ENCODE peak calls at places on chromosomes 6 and 20, in seven cellular contexts. W is CD8-positive, alpha-beta T cell; A is SK-N-SH; C is colonic mucosa; P is SJCRH30; S is mucosa of descending colon; U is H7. O is an unnamed sample.

GRCh38 chr20:4919047-4919704 is 82.1 kb downstream of the SLC23A2 start:
- DNase-seq in W (no peak), A (no peak), C (no peak), P (no peak), S (no peak), U (no peak), O (no peak)

GRCh38 chr20:1830240-1830639 is 65.0 kb upstream of the SIRPA start:
- DNase-seq in W (no peak), A (peak; percentile 61), C (no peak), P (peak; percentile 82), S (no peak), U (peak; percentile 44), O (no peak)

GRCh38 chr20:61941721-61942405 is 123.8 kb downstream of the TAF4 start:
- DNase-seq in W (no peak), A (no peak), C (no peak), P (no peak), S (peak; percentile 23), U (no peak), O (no peak)

GRCh38 chr6:17762651-17763050 is 55.9 kb upstream of the NUP153 start:
- DNase-seq in W (no peak), A (no peak), C (no peak), P (no peak), S (no peak), U (no peak), O (no peak)

GRCh38 chr6:1077822-1078221 is 234.1 kb upstream of the FOXQ1 start:
- DNase-seq in W (no peak), A (no peak), C (no peak), P (no peak), S (no peak), U (no peak), O (no peak)

GRCh38 chr20:5073154-5074049 is 46.4 kb downstream of the PCNA start:
- DNase-seq in W (no peak), A (peak; percentile 30), C (peak; percentile 96), P (peak; percentile 50), S (peak; percentile 93), U (peak; percentile 31), O (no peak)

GRCh38 chr6:4496284-4496683 is 279.9 kb upstream of the CDYL start:
- DNase-seq in W (no peak), A (no peak), C (no peak), P (no peak), S (no peak), U (no peak), O (no peak)

GRCh38 chr6:117538615-117539014 is 56.1 kb downstream of the DCBLD1 start:
- DNase-seq in W (no peak), A (no peak), C (no peak), P (peak; percentile 60), S (no peak), U (no peak), O (no peak)

GRCh38 chr6:166677941-166678340 is 50.9 kb upstream of the RPS6KA2 start:
- DNase-seq in W (no peak), A (no peak), C (no peak), P (no peak), S (no peak), U (no peak), O (no peak)

GRCh38 chr20:25623225-25623735 is 534 bp downstream of the NANP start:
- DNase-seq in W (peak; percentile 1), A (peak; percentile 60), C (peak; percentile 54), P (peak; percentile 58), S (peak; percentile 70), U (peak; percentile 66), O (no peak)

GRCh38 chr20:43065299-43065698 is 124.4 kb downstream of the PTPRT start:
- DNase-seq in W (no peak), A (no peak), C (no peak), P (no peak), S (no peak), U (no peak), O (no peak)

GRCh38 chr6:12504325-12504966 is 212.1 kb upstream of the PHACTR1 start:
- DNase-seq in W (no peak), A (peak; percentile 20), C (peak; percentile 54), P (peak; percentile 9), S (no peak), U (peak; percentile 61), O (no peak)

GRCh38 chr20:4922186-4922585 is 79.1 kb downstream of the SLC23A2 start:
- DNase-seq in W (no peak), A (no peak), C (no peak), P (no peak), S (no peak), U (no peak), O (no peak)

GRCh38 chr6:10411915-10412164 is 3.0 kb downstream of the TFAP2A start:
- DNase-seq in W (no peak), A (no peak), C (peak; percentile 32), P (no peak), S (peak; percentile 51), U (no peak), O (no peak)

DNA sequence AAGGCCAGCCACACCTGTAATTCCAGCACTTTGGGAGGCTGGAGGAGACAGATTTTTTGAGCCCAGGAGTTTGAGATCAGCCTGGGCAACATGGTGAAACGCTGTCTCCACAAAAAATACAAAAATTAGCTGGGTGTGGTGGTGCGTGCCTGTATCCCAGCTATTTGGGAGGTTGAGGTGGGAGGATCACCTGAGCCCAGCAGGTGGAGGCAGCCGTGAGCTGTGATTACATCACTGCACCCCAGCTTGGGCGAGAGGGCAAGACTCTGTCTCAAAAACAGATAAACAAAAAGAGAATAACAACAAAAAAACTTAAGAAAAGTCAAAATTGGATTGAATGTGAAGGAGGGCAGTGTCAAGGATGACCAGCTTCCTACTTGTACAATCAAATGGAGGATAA is 2.9 kb downstream of the TPD52L1 start:
- DNase-seq in W (no peak), A (no peak), C (no peak), P (no peak), S (no peak), U (no peak), O (no peak)
- H3K4me3 ChIP-seq in W (no peak overlapping the region), A (no peak overlapping the region), C (no peak overlapping the region), P (no peak overlapping the region), S (no peak overlapping the region), U (no peak overlapping the region), O (no peak overlapping the region)

GRCh38 chr6:29850011-29850553 is 22.5 kb downstream of the HLA-G start:
- DNase-seq in W (no peak), A (no peak), C (no peak), P (no peak), S (no peak), U (peak; percentile 65), O (no peak)
- H3K4me3 ChIP-seq in W (no peak overlapping the region), A (no peak overlapping the region), C (no peak overlapping the region), P (no peak overlapping the region), S (no peak overlapping the region), U (peak overlapping the region; percentile 21), O (no peak overlapping the region)

DNA sequence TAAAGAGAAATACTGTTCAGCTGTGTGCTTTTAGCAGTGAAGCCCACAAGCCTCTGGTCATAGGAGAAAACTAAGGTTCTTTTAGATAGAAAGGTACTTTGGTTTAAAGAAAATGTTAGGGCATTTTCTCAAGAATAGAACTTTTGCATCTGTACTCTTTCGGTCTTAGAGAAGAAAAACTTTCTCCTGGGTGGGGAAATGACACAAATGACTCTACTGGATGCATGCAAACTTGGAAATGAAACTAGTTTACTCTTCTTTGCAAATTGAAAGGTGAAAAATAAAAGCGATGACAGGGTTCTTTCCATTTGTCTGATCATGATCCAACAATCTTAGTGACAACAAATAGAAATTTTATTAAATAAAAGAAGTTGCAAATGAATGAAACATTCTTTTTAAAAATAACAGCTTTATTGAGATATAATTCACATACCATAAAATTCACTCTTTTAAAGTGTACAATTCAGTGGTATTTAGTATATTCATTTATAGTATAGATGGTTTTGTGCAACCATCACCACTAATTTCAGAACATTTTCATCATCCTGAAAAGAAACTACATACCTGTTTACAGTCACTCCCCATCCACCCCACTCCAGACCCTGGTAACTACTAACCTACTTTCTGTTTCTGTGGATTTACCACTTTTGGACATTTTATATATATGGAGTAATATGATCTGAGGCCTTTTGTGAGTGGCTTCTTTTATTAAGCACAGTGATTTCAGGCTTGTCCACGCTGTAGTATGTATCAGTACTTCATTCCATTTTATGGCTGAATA is 2.3 kb upstream of the TMEM217 start:
- DNase-seq in W (no peak), A (no peak), C (no peak), P (no peak), S (no peak), U (no peak), O (no peak)
- H3K4me3 ChIP-seq in W (no peak overlapping the region), A (no peak overlapping the region), C (no peak overlapping the region), P (no peak overlapping the region), S (no peak overlapping the region), U (no peak overlapping the region), O (no peak overlapping the region)

GRCh38 chr6:35514587-35514986 is 1.9 kb upstream of the TULP1 start:
- DNase-seq in W (no peak), A (no peak), C (no peak), P (no peak), S (no peak), U (no peak), O (no peak)

GRCh38 chr6:35512740-35513139 is at the start of gene TULP1:
- DNase-seq in W (no peak), A (no peak), C (no peak), P (no peak), S (no peak), U (peak; percentile 81), O (no peak)

GRCh38 chr6:35511980-35512379 is 716 bp downstream of the TULP1 start:
- DNase-seq in W (no peak), A (no peak), C (no peak), P (no peak), S (no peak), U (peak; percentile 90), O (no peak)

GRCh38 chr6:35508542-35508941 is 4.2 kb downstream of the TULP1 start:
- DNase-seq in W (no peak), A (no peak), C (no peak), P (no peak), S (no peak), U (peak; percentile 72), O (no peak)

GRCh38 chr6:35511183-35511941 is 1.3 kb downstream of the TULP1 start:
- DNase-seq in W (no peak), A (no peak), C (no peak), P (no peak), S (no peak), U (peak; percentile 80), O (no peak)
- H3K4me3 ChIP-seq in W (no peak overlapping the region), A (no peak overlapping the region), C (no peak overlapping the region), P (no peak overlapping the region), S (no peak overlapping the region), U (peak overlapping the region; percentile 39), O (peak overlapping the region; percentile 31)

GRCh38 chr6:27726620-27727023 is 185.6 kb downstream of the OR2B2 start:
- DNase-seq in W (no peak), A (no peak), C (no peak), P (no peak), S (no peak), U (no peak), O (no peak)

GRCh38 chr6:27720607-27721580 is 191.3 kb downstream of the OR2B2 start:
- DNase-seq in W (no peak), A (no peak), C (no peak), P (no peak), S (no peak), U (peak; percentile 74), O (no peak)
- H3K4me3 ChIP-seq in W (no peak overlapping the region), A (no peak overlapping the region), C (no peak overlapping the region), P (no peak overlapping the region), S (no peak overlapping the region), U (peak overlapping the region; percentile 42), O (no peak overlapping the region)

GRCh38 chr6:97669191-97669651 is 386.2 kb upstream of the MMS22L start:
- DNase-seq in W (no peak), A (peak; percentile 15), C (no peak), P (no peak), S (no peak), U (peak; percentile 3), O (no peak)
- H3K4me3 ChIP-seq in W (no peak overlapping the region), A (no peak overlapping the region), C (no peak overlapping the region), P (no peak overlapping the region), S (no peak overlapping the region), U (no peak overlapping the region), O (peak overlapping the region; percentile 2)

GRCh38 chr6:163159110-163159509 is 255.4 kb upstream of the QKI start:
- DNase-seq in W (no peak), A (no peak), C (no peak), P (no peak), S (no peak), U (no peak), O (no peak)
- H3K4me3 ChIP-seq in W (no peak overlapping the region), A (no peak overlapping the region), C (no peak overlapping the region), P (no peak overlapping the region), S (no peak overlapping the region), U (no peak overlapping the region), O (no peak overlapping the region)